ENCODE peak calls at places on chromosomes 6 and 20, in nine cellular contexts. S is fibroblast of lung; N is ascending aorta; Z is uterus; U is CD8-positive, alpha-beta T cell; W is stomach; V is PC-3; L is thyroid gland; O is OCI-LY7. Y is an unnamed sample.

GRCh38 chr6:53495496-53495895 is 49.4 kb downstream of the GCLC start:
- DNase-seq in S (no peak), N (no peak), Z (no peak), U (no peak), W (no peak), V (no peak), L (no peak), O (no peak), Y (no peak)

GRCh38 chr6:3159805-3160781 is 2.7 kb upstream of the TUBB2A start:
- DNase-seq in S (peak; percentile 83), N (no peak), Z (no peak), U (peak; percentile 76), W (peak; percentile 87), V (peak; percentile 49), L (no peak), O (peak; percentile 51), Y (no peak)

GRCh38 chr6:72946766-72947165 is 278.5 kb downstream of the KHDC1L start:
- DNase-seq in S (peak; percentile 46), N (no peak), Z (no peak), U (no peak), W (no peak), V (no peak), L (no peak), O (no peak), Y (no peak)

GRCh38 chr20:49276895-49277785 is 717 bp downstream of the ZNFX1 start:
- DNase-seq in S (no peak), N (no peak), Z (peak; percentile 50), U (no peak), W (no peak), V (peak; percentile 22), L (peak; percentile 30), O (peak; percentile 31), Y (no peak)

GRCh38 chr20:44746367-44747165 is 901 bp downstream of the KCNK15 start:
- DNase-seq in S (no peak), N (no peak), Z (no peak), U (no peak), W (peak; percentile 35), V (no peak), L (peak; percentile 69), O (no peak), Y (no peak)

GRCh38 chr6:56692586-56693245 is 50.0 kb upstream of the DST start:
- DNase-seq in S (peak; percentile 48), N (no peak), Z (no peak), U (no peak), W (no peak), V (no peak), L (no peak), O (no peak), Y (no peak)

GRCh38 chr20:64113796-64114355 is 6.5 kb upstream of the NPBWR2 start:
- DNase-seq in S (no peak), N (no peak), Z (no peak), U (peak; percentile 31), W (peak; percentile 15), V (no peak), L (no peak), O (no peak), Y (no peak)

GRCh38 chr6:52420668-52421358 is 671 bp downstream of the EFHC1 start:
- DNase-seq in S (peak; percentile 52), N (no peak), Z (no peak), U (no peak), W (no peak), V (peak; percentile 66), L (peak; percentile 28), O (no peak), Y (no peak)

GRCh38 chr6:169726963-169727362 is 2.7 kb upstream of the PHF10 start:
- DNase-seq in S (no peak), N (no peak), Z (no peak), U (no peak), W (no peak), V (no peak), L (no peak), O (no peak), Y (no peak)

GRCh38 chr6:44107017-44107416 is 20.2 kb downstream of the MRPL14 start:
- DNase-seq in S (no peak), N (no peak), Z (no peak), U (no peak), W (no peak), V (no peak), L (no peak), O (no peak), Y (no peak)

GRCh38 chr6:3023663-3024483 is 24.2 kb downstream of the NQO2 start:
- DNase-seq in S (peak; percentile 87), N (peak; percentile 80), Z (peak; percentile 92), U (peak; percentile 90), W (peak; percentile 87), V (peak; percentile 90), L (peak; percentile 87), O (peak; percentile 88), Y (peak; percentile 89)

GRCh38 chr6:1082040-1082935 is 229.6 kb upstream of the FOXQ1 start:
- DNase-seq in S (peak; percentile 34), N (no peak), Z (no peak), U (no peak), W (no peak), V (peak; percentile 10), L (no peak), O (no peak), Y (no peak)

GRCh38 chr20:45432294-45432693 is 16.4 kb downstream of the PIGT start:
- DNase-seq in S (no peak), N (no peak), Z (no peak), U (no peak), W (no peak), V (no peak), L (no peak), O (peak; percentile 95), Y (peak; percentile 77)

GRCh38 chr6:158207452-158207788 is 39.3 kb downstream of the GTF2H5 start:
- DNase-seq in S (peak; percentile 75), N (no peak), Z (no peak), U (no peak), W (no peak), V (peak; percentile 42), L (no peak), O (no peak), Y (no peak)

GRCh38 chr20:6848992-6849391 is 81.5 kb downstream of the BMP2 start:
- DNase-seq in S (no peak), N (no peak), Z (no peak), U (no peak), W (no peak), V (no peak), L (no peak), O (no peak), Y (no peak)

GRCh38 chr6:167930300-167930699 is 67.2 kb upstream of the KIF25 start:
- DNase-seq in S (peak; percentile 87), N (no peak), Z (no peak), U (no peak), W (no peak), V (peak; percentile 80), L (peak; percentile 32), O (no peak), Y (no peak)

GRCh38 chr6:156972145-156972544 is 195.0 kb downstream of the ARID1B start:
- DNase-seq in S (no peak), N (no peak), Z (no peak), U (no peak), W (no peak), V (no peak), L (no peak), O (no peak), Y (no peak)

GRCh38 chr6:89079611-89080213 is 839 bp upstream of the PNRC1 start:
- DNase-seq in S (peak; percentile 70), N (no peak), Z (peak; percentile 40), U (peak; percentile 68), W (peak; percentile 69), V (peak; percentile 38), L (peak; percentile 58), O (peak; percentile 58), Y (peak; percentile 66)

GRCh38 chr6:1605822-1606532 is 3.7 kb upstream of the FOXC1 start:
- DNase-seq in S (no peak), N (no peak), Z (no peak), U (no peak), W (no peak), V (no peak), L (no peak), O (no peak), Y (no peak)

DNA sequence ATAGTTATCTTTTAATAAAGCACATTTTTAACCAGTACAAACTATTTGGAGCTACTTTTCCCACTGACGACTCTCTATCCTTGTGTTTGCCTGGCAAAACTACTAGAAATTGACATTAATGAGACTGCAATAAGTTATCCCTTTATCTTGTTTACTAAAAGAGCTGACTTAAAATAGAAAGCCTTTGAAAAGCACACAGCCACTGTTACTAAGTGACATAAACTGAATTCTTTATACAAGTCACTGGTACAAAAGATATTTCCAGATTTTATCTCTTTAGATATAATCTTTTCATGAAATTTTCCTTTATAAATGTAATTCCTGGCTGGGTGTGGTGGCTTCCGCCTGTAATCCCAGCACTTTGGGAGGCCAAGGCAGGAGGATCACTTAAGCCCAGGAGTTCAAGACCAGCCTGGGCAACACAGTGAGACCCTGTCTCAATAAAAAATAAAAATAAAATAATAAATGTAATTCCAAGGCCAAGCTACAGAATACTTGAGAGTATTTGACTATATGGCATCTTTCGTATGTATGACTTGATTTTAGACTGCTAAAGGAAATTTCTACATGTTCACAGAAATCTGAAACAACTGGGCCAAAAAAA is 9.5 kb downstream of the MBOAT1 start:
- DNase-seq in S (no peak), N (no peak), Z (no peak), U (no peak), W (no peak), V (no peak), L (no peak), O (no peak), Y (no peak)
- H3K4me3 ChIP-seq in S (no peak overlapping the region), N (no peak overlapping the region), Z (no peak overlapping the region), U (no peak overlapping the region), W (no peak overlapping the region), V (no peak overlapping the region), L (no peak overlapping the region), O (no peak overlapping the region), Y (peak overlapping the region; percentile 31)

DNA sequence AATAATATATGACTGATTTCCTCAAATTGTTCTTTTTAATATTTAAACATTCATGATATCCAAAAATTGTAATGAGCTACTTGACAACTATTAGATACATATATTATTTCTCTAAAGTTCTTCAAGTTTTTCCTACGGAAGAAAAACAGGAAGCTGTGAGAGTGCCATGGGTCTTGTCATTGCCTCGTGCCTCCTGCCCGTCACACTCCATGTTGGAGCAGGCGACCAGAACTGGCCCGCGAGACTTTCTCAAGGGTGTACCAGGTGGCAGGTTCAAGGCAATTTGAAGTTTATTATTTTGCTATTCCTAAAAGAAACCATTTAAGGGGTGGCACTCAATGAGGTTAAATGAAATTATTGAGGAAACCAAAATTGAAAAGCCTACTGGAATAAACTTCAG is 337.2 kb downstream of the HACE1 start:
- DNase-seq in S (no peak), N (peak; percentile 8), Z (no peak), U (no peak), W (no peak), V (no peak), L (no peak), O (no peak), Y (no peak)
- H3K4me1 ChIP-seq in S (no peaks in the 10 kb centered on the region), N (no peaks in the 10 kb centered on the region), Z (no peaks in the 10 kb centered on the region), U (no peaks in the 10 kb centered on the region), W (peaks cover 20% of the 10 kb centered on the region), V (no peaks in the 10 kb centered on the region), L (no peaks in the 10 kb centered on the region), O (no peaks in the 10 kb centered on the region), Y (no peaks in the 10 kb centered on the region)

GRCh38 chr6:106085984-106086832 is at the start of gene PRDM1:
- DNase-seq in S (peak; percentile 77), N (peak; percentile 45), Z (peak; percentile 66), U (peak; percentile 80), W (peak; percentile 92), V (peak; percentile 87), L (peak; percentile 96), O (peak; percentile 98), Y (peak; percentile 97)
- TF ChIP-seq CTCF in S (no peak), N (no peak), Z (peak; percentile 4), U (no peak), W (peak; percentile 12), V (peak; percentile 28), L (no peak), O (peak; percentile 69), Y (peak; percentile 26)

GRCh38 chr20:53829086-53829703 is 235.6 kb upstream of the ZNF217 start:
- DNase-seq in S (peak; percentile 97), N (no peak), Z (no peak), U (no peak), W (no peak), V (peak; percentile 99), L (no peak), O (peak; percentile 21), Y (no peak)
- H3K4me3 ChIP-seq in S (peak overlapping the region; percentile 48), N (peak overlapping the region; percentile 48), Z (no peak overlapping the region), U (peak overlapping the region; percentile 33), W (peak overlapping the region; percentile 16), V (peak overlapping the region; percentile 61), L (no peak overlapping the region), O (peak overlapping the region; percentile 60), Y (peak overlapping the region; percentile 36)